ENCODE peak calls at places on chromosomes 3 and 15, in eight cellular contexts. A is A549, F is WTC11, H is T-helper 2 cell, N is cardiac septum, P is NT2/D1, X is GM10248, B is GM23248. C is an unnamed sample.

GRCh38 chr15:69568621-69569020 is 116.0 kb downstream of the RPLP1 start:
- DNase-seq in H (no peak), F (no peak), N (no peak), X (no peak), B (peak), P (no peak), A (no peak), C (no peak)

GRCh38 chr3:171192176-171192854 is 165.8 kb upstream of the SLC2A2 start:
- DNase-seq in X (no peak), F (no peak), B (peak), H (no peak), N (no peak), A (peak), P (no peak), C (peak)

GRCh38 chr3:65854606-65855304 is 184.0 kb downstream of the MAGI1 start:
- DNase-seq in X (no peak), N (no peak), H (no peak), A (peak), B (peak), F (no peak), P (no peak), C (peak)

GRCh38 chr3:141797167-141797773 is 34.1 kb downstream of the GRK7 start:
- DNase-seq in B (peak), A (no peak), F (peak), H (peak), N (peak), X (peak), P (peak), C (no peak)

GRCh38 chr15:39362832-39363561 is 217.9 kb upstream of the THBS1 start:
- DNase-seq in H (no peak), X (no peak), B (peak), A (no peak), P (no peak), F (no peak), N (no peak), C (no peak)

GRCh38 chr3:4885322-4885721 is 93.9 kb upstream of the BHLHE40 start:
- DNase-seq in B (peak), X (no peak), P (no peak), A (no peak), H (no peak), N (no peak), F (no peak), C (no peak)

GRCh38 chr15:100114100-100114499 is 227.7 kb downstream of the ADAMTS17 start:
- DNase-seq in B (peak), A (no peak), N (peak), H (no peak), P (no peak), F (no peak), X (no peak), C (peak)

GRCh38 chr15:84992157-84992940 is 10.7 kb downstream of the PDE8A start:
- DNase-seq in N (no peak), F (no peak), A (peak), H (no peak), P (no peak), B (peak), X (no peak), C (peak)

GRCh38 chr15:90036343-90036742 is 35.2 kb downstream of the ZNF710 start:
- DNase-seq in H (no peak), A (no peak), X (no peak), N (no peak), F (no peak), P (no peak), B (no peak), C (no peak)

GRCh38 chr3:52310861-52311566 is 5.1 kb upstream of the DNAH1 start:
- DNase-seq in H (peak), P (no peak), X (peak), A (no peak), N (no peak), F (no peak), B (no peak), C (no peak)

GRCh38 chr15:85515212-85515611 is 134.8 kb downstream of the AKAP13 start:
- DNase-seq in P (no peak), B (peak), A (no peak), H (no peak), F (no peak), X (no peak), N (no peak), C (no peak)

GRCh38 chr3:70982700-70983140 is 600.8 kb downstream of the FOXP1 start:
- DNase-seq in X (no peak), H (no peak), N (no peak), F (peak), A (peak), P (no peak), B (peak), C (peak)

GRCh38 chr3:17039579-17039978 is 154.8 kb downstream of the PLCL2 start:
- DNase-seq in N (no peak), A (peak), F (no peak), H (no peak), X (no peak), B (peak), P (no peak), C (peak)

GRCh38 chr15:40233727-40234577 is 4.9 kb upstream of the PAK6 start:
- DNase-seq in F (no peak), N (no peak), H (no peak), B (peak), P (no peak), X (no peak), A (no peak), C (no peak)

GRCh38 chr3:35639251-35640185 is at the start of gene ARPP21:
- DNase-seq in X (peak), F (peak), A (peak), B (no peak), N (no peak), H (no peak), P (peak), C (no peak)

GRCh38 chr15:68192117-68192516 is 13.0 kb downstream of the CALML4 start:
- DNase-seq in A (no peak), F (no peak), P (no peak), N (no peak), X (no peak), H (no peak), B (no peak), C (no peak)

GRCh38 chr3:126551839-126552687 is 6.7 kb downstream of the C3orf22 start:
- DNase-seq in B (no peak), P (no peak), A (no peak), F (no peak), N (no peak), X (no peak), H (no peak), C (no peak)

GRCh38 chr15:50265620-50266019 is at the start of gene HDC:
- DNase-seq in F (no peak), A (no peak), P (no peak), H (no peak), N (no peak), X (no peak), B (no peak), C (no peak)

GRCh38 chr3:45026038-45026437 is at the start of gene CLEC3B:
- DNase-seq in B (peak), H (no peak), F (no peak), A (no peak), X (no peak), P (no peak), N (peak), C (no peak)

GRCh38 chr3:14806641-14807263 is 12.0 kb upstream of the FGD5 start:
- DNase-seq in B (peak), X (no peak), P (no peak), F (no peak), N (no peak), A (no peak), H (no peak), C (no peak)

GRCh38 chr15:85769182-85769900 is 25.4 kb downstream of the KLHL25 start:
- DNase-seq in A (no peak), B (no peak), P (no peak), N (peak), H (no peak), F (no peak), X (no peak), C (no peak)

GRCh38 chr3:42456211-42456610 is 45.8 kb upstream of the LYZL4 start:
- DNase-seq in N (no peak), H (no peak), B (no peak), X (no peak), F (no peak), P (no peak), A (no peak), C (no peak)

GRCh38 chr15:88648357-88649214 is 9.8 kb downstream of the ISG20 start:
- DNase-seq in B (peak), F (no peak), N (peak), H (no peak), A (no peak), P (no peak), X (no peak), C (no peak)

GRCh38 chr3:39941941-39942340 is 132.5 kb downstream of the MYRIP start:
- DNase-seq in A (no peak), H (no peak), P (no peak), B (no peak), X (no peak), N (no peak), F (no peak), C (no peak)

GRCh38 chr3:171306631-171307030 is 153.6 kb downstream of the TNIK start:
- DNase-seq in P (no peak), B (peak), N (peak), F (no peak), H (no peak), A (no peak), X (no peak), C (no peak)

GRCh38 chr3:132315851-132316250 is 1.4 kb upstream of the ACP3 start:
- DNase-seq in X (no peak), H (no peak), A (no peak), B (peak), N (no peak), P (no peak), F (no peak), C (no peak)

GRCh38 chr3:100970537-100970936 is 22.7 kb downstream of the ABI3BP start:
- DNase-seq in X (no peak), P (no peak), B (no peak), N (no peak), H (no peak), A (no peak), F (no peak), C (no peak)

C was measured in PC-9.